ENCODE peak calls at places on chromosome 13, in seven cellular contexts. C, J, P, I, Y, H and V are unnamed samples.

GRCh38 chr13:30835442-30835841 is 70.6 kb upstream of the MEDAG start:
- DNase-seq in C (no peak), J (no peak), P (no peak), I (peak), Y (no peak), H (no peak), V (peak)

GRCh38 chr13:66803013-66803739 is 427.0 kb downstream of the PCDH9 start:
- DNase-seq in C (no peak), J (peak), P (no peak), I (no peak), Y (no peak), H (no peak), V (no peak)

GRCh38 chr13:111049791-111050538 is 65.1 kb upstream of the ARHGEF7 start:
- DNase-seq in C (peak), J (no peak), P (no peak), I (peak), Y (peak), H (peak), V (no peak)

GRCh38 chr13:51856998-51857397 is 4.8 kb upstream of the CCDC70 start:
- DNase-seq in C (no peak), J (no peak), P (no peak), I (no peak), Y (peak), H (no peak), V (peak)

GRCh38 chr13:110211735-110212134 is 95.2 kb downstream of the COL4A1 start:
- DNase-seq in C (no peak), J (no peak), P (no peak), I (no peak), Y (no peak), H (no peak), V (no peak)

GRCh38 chr13:31101511-31102170 is 60.1 kb downstream of the HSPH1 start:
- DNase-seq in C (no peak), J (no peak), P (no peak), I (no peak), Y (no peak), H (no peak), V (no peak)

GRCh38 chr13:93227906-93228801 is 1.5 kb downstream of the GPC6 start:
- DNase-seq in C (peak), J (peak), P (peak), I (peak), Y (no peak), H (peak), V (no peak)

GRCh38 chr13:82634946-82635345 is 1247.3 kb downstream of the SLITRK1 start:
- DNase-seq in C (no peak), J (no peak), P (no peak), I (no peak), Y (no peak), H (no peak), V (no peak)

GRCh38 chr13:42561752-42562467 is 12.0 kb upstream of the TNFSF11 start:
- DNase-seq in C (no peak), J (no peak), P (no peak), I (peak), Y (no peak), H (no peak), V (no peak)

GRCh38 chr13:44132710-44133109 is 240.9 kb upstream of the SERP2 start:
- DNase-seq in C (peak), J (no peak), P (no peak), I (peak), Y (no peak), H (no peak), V (no peak)

GRCh38 chr13:29427937-29428309 is 167.6 kb downstream of the SLC7A1 start:
- DNase-seq in C (no peak), J (no peak), P (no peak), I (no peak), Y (no peak), H (no peak), V (no peak)

GRCh38 chr13:29429496-29429895 is 166.0 kb downstream of the SLC7A1 start:
- DNase-seq in C (no peak), J (no peak), P (no peak), I (peak), Y (no peak), H (no peak), V (no peak)

GRCh38 chr13:29423050-29423449 is 172.4 kb downstream of the SLC7A1 start:
- DNase-seq in C (no peak), J (no peak), P (no peak), I (no peak), Y (no peak), H (no peak), V (no peak)

GRCh38 chr13:29428992-29429315 is 166.5 kb downstream of the SLC7A1 start:
- DNase-seq in C (no peak), J (no peak), P (no peak), I (no peak), Y (no peak), H (no peak), V (no peak)

GRCh38 chr13:29428310-29428991 is 167.0 kb downstream of the SLC7A1 start:
- DNase-seq in C (no peak), J (peak), P (no peak), I (peak), Y (peak), H (peak), V (no peak)
- H3K4me3 ChIP-seq in C (peak), J (peak), P (peak), I (peak), Y (peak), H (peak), V (peak)

DNA sequence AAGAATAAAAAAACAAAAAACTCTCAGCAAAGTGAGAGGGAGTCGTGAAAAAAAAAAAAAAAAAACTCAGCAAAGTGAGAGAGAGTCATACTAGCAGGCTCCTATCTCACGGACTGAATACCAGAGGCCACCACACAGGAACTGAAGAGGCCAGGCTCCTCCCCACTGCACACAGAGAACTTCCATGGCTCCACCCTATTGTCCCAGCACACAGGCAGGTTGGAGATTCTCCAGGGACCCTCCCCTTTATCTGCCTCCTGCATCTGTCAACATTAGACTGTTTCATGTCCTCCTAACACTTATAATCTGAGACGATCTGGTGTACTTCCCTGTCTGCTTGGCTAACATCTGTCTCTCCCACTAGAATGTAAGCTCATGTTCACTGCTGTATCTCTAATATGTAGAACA is 37.0 kb upstream of the FARP1 start:
- DNase-seq in C (no peak), J (peak), P (no peak), I (peak), Y (peak), H (peak), V (peak)
- TF ChIP-seq CTCF in C (no peak), J (no peak), P (no peak), I (no peak), Y (no peak), H (no peak), V (no peak)

GRCh38 chr13:75600371-75600770 is 35.8 kb upstream of the LMO7 start:
- DNase-seq in C (no peak), J (no peak), P (no peak), I (no peak), Y (no peak), H (no peak), V (no peak)

DNA sequence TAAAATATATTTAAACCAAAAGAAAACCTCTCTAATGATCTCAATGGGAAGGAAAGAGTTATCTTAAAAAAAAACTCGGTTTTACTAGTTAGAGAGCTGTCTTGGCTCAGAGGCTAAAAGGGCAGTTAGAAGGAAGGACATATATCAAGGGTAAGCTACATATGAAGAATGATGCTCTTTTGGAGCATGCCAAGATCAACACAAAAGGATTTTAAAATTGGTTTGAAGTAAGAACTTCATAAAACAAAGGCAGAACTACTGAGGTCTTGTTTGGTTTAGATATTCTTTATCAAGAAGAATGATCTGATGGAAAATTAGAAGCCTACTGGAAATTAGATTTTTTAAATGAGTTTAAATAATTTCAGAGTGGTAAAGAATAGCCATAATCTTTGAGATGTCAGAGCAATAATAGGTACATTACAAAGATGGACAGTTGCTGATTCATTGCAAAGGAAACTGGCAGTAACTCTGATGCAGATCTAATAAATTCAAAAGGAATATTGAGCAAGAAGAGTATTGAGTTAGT is 39.4 kb upstream of the LMO7 start:
- DNase-seq in C (no peak), J (no peak), P (no peak), I (no peak), Y (no peak), H (no peak), V (no peak)
- H3K4me3 ChIP-seq in C (no peak), J (no peak), P (no peak), I (no peak), Y (no peak), H (no peak), V (no peak)

DNA sequence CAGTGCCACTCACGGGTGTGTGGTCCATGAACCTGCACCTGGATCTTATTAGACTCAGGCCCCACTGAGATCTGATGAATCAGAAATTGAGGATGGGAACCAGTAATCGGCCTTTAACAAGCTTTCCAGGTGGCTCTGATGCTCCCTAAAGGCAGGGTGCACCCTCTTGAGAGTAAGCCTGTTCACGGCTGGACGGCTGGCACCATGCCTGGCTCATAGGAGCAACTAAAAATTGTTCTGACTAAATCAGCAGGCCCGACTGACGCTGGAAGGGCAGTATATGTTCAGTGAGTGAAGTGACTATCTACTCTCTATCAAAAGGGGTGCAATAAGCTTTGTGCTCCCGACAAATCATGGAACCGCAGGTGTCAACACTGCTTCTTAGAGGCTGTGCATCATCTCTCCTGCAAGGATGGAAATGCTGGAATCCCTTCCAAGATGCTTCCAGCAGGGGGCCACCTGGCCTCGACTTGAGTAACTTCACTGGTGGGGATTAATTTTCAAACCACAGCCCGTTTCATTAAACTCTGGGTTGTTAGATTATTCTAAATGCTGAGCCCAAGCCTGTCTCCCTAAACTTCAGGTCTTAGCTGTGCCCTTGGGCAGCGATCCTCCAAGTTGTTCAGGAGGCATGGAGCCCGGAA is 28.4 kb downstream of the TMTC4 start:
- DNase-seq in C (no peak), J (peak), P (no peak), I (peak), Y (peak), H (peak), V (no peak)
- TF ChIP-seq CTCF in C (no peak), J (peak), P (peak), I (peak), Y (peak), H (peak), V (peak)

GRCh38 chr13:112885782-112886268 is 83.2 kb upstream of the MCF2L start:
- DNase-seq in C (peak), J (peak), P (peak), I (peak), Y (peak), H (peak), V (peak)
- H3K4me3 ChIP-seq in C (no peak), J (peak), P (peak), I (peak), Y (peak), H (no peak), V (peak)

DNA sequence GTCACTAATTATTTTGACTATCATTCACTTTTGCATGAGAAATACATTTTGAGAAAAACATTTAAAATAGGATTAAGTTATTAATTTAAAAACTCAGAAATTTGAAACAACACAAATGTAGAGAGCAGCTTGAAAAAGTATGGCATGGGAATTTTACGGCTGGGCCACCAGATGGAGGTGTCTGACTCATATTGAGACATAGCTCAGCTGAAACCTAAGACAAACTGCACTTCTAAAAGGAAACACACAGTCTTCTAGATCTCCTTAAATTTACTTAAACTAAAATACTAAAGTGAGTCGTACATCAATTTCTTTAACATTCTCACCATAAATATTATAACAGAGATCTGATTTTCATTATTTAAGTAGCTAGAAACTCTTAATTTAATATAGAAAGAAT is 41.9 kb upstream of the POSTN start:
- DNase-seq in C (no peak), J (no peak), P (peak), I (peak), Y (peak), H (peak), V (no peak)
- TF ChIP-seq CTCF in C (peak), J (peak), P (peak), I (peak), Y (peak), H (peak), V (peak)

GRCh38 chr13:46297338-46297737 is 85.6 kb downstream of the LRRC63 start:
- DNase-seq in C (no peak), J (no peak), P (no peak), I (peak), Y (no peak), H (no peak), V (no peak)
- H3K4me3 ChIP-seq in C (no peak), J (no peak), P (no peak), I (no peak), Y (no peak), H (no peak), V (no peak)

GRCh38 chr13:95564091-95564490 is 11.6 kb downstream of the CLDN10 start:
- DNase-seq in C (no peak), J (no peak), P (no peak), I (no peak), Y (no peak), H (no peak), V (no peak)
- TF ChIP-seq CTCF in C (peak), J (peak), P (no peak), I (peak), Y (no peak), H (no peak), V (no peak)

GRCh38 chr13:34941436-34941834 is 635 bp upstream of the NBEA start:
- DNase-seq in C (no peak), J (no peak), P (no peak), I (no peak), Y (no peak), H (no peak), V (no peak)
- H3K4me3 ChIP-seq in C (peak), J (peak), P (peak), I (peak), Y (peak), H (no peak), V (peak)

DNA sequence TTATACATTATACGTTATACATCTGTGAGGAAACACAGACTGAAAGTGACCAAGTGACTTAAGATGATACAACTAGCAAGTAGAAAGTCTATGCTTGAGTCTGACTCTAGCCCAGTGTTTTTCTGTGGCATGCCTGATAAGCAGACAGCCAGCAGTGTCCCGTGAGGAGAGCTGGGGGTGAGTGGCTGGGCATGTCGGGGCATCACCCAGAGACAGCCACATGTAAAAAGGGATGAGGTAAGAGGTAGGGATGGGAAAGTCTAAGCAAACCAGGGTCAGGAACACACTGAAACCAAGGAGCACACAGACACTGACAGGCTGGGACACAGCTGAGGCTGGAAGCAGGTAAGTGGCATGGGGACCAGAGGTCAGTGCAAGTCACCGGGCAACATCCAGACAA is 333.2 kb downstream of the FOXO1 start:
- DNase-seq in C (no peak), J (no peak), P (no peak), I (no peak), Y (no peak), H (no peak), V (no peak)
- TF ChIP-seq CTCF in C (no peak), J (no peak), P (no peak), I (no peak), Y (no peak), H (no peak), V (no peak)